ENCODE peak calls at places on chromosome 18, in six cellular contexts. G is left lung, V is Karpas-422, X is fibroblast of lung, Y is tibial nerve, A is heart left ventricle. P is an unnamed sample. For H3K4me1 and H3K36me3, the result is how much of the 10 kb centered on the place peaks cover.

GRCh38 chr18:58221060-58221725 is 177.2 kb downstream of the NEDD4L start:
- DNase-seq in V (peak), X (peak), Y (no peak), A (no peak), G (no peak), P (no peak)

GRCh38 chr18:61850756-61851155 is 42.1 kb downstream of the RNF152 start:
- DNase-seq in G (no peak), A (no peak), Y (no peak), X (no peak), V (no peak), P (no peak)

GRCh38 chr18:10057401-10057800 is 143.6 kb downstream of the VAPA start:
- DNase-seq in G (no peak), Y (no peak), V (no peak), X (no peak), A (no peak), P (no peak)

GRCh38 chr18:31798399-31798798 is 37.7 kb upstream of the SLC25A52 start:
- DNase-seq in X (no peak), A (no peak), G (no peak), Y (no peak), V (no peak), P (no peak)

GRCh38 chr18:6569813-6570212 is 155.1 kb upstream of the L3MBTL4 start:
- DNase-seq in X (no peak), G (no peak), V (no peak), Y (no peak), A (no peak), P (no peak)

GRCh38 chr18:75010260-75010659 is 198.7 kb downstream of the PTGR3 start:
- DNase-seq in V (no peak), Y (no peak), G (no peak), X (no peak), A (no peak), P (no peak)

GRCh38 chr18:25076980-25077780 is 274.8 kb downstream of the ZNF521 start:
- DNase-seq in G (no peak), X (no peak), V (no peak), A (no peak), Y (no peak), P (no peak)

GRCh38 chr18:68735498-68736343 is 20.8 kb upstream of the TMX3 start:
- DNase-seq in Y (no peak), V (peak), G (no peak), A (no peak), X (peak), P (no peak)

GRCh38 chr18:28036481-28036880 is 140.4 kb downstream of the CDH2 start:
- DNase-seq in V (no peak), G (no peak), Y (no peak), X (no peak), A (no peak), P (no peak)

GRCh38 chr18:55419132-55419938 is 168.7 kb downstream of the TCF4 start:
- DNase-seq in G (no peak), X (peak), V (peak), Y (no peak), A (no peak), P (no peak)

GRCh38 chr18:51537487-51537886 is 340.0 kb upstream of the MEX3C start:
- DNase-seq in Y (no peak), G (no peak), A (no peak), V (peak), X (no peak), P (no peak)

GRCh38 chr18:24826605-24827004 is 366.2 kb downstream of the HRH4 start:
- DNase-seq in X (no peak), G (no peak), V (no peak), A (no peak), Y (no peak), P (no peak)

GRCh38 chr18:1483386-1483785 is 578.7 kb downstream of the ADCYAP1 start:
- DNase-seq in A (no peak), Y (no peak), V (no peak), G (no peak), X (no peak), P (no peak)

GRCh38 chr18:68763082-68763481 is 34.8 kb upstream of the CCDC102B start:
- DNase-seq in V (no peak), A (no peak), X (no peak), Y (no peak), G (no peak), P (no peak)

GRCh38 chr18:49733896-49734585 is 79.3 kb downstream of the ACAA2 start:
- DNase-seq in V (no peak), A (no peak), Y (no peak), X (no peak), G (no peak), P (no peak)

GRCh38 chr18:48129621-48130082 is 199.2 kb upstream of the SMAD2 start:
- DNase-seq in A (peak), Y (no peak), V (no peak), G (no peak), X (no peak), P (no peak)

GRCh38 chr18:22169889-22170420 is 566 bp downstream of the GATA6 start:
- DNase-seq in G (peak), X (peak), Y (no peak), A (peak), V (no peak), P (no peak)

GRCh38 chr18:48838166-48838775 is 112.5 kb downstream of the SMAD7 start:
- DNase-seq in A (peak), X (no peak), G (no peak), V (peak), Y (no peak), P (no peak)

GRCh38 chr18:21194871-21195771 is 46.9 kb upstream of the GREB1L start:
- DNase-seq in A (no peak), G (no peak), Y (no peak), V (peak), X (peak), P (no peak)

GRCh38 chr18:32613821-32614220 is 143.1 kb upstream of the GAREM1 start:
- DNase-seq in G (no peak), A (no peak), V (no peak), X (no peak), Y (no peak), P (no peak)

GRCh38 chr18:10563886-10564285 is 38.1 kb downstream of the NAPG start:
- DNase-seq in Y (no peak), V (no peak), A (no peak), X (no peak), G (no peak), P (no peak)

GRCh38 chr18:9714832-9715343 is 6.8 kb downstream of the RAB31 start:
- DNase-seq in X (no peak), A (no peak), Y (no peak), G (no peak), V (no peak), P (no peak)

GRCh38 chr18:76491801-76492668 is 3.0 kb downstream of the ZNF516 start:
- DNase-seq in A (no peak), Y (peak), G (peak), V (peak), X (peak), P (no peak)

GRCh38 chr18:31954349-31954748 is 11.4 kb upstream of the TRAPPC8 start:
- DNase-seq in G (no peak), V (no peak), A (no peak), Y (peak), X (peak), P (no peak)

GRCh38 chr18:48909721-48910120 is 41.0 kb downstream of the SMAD7 start:
- DNase-seq in Y (no peak), G (no peak), V (no peak), A (no peak), X (no peak), P (no peak)

GRCh38 chr18:33577688-33578370 is at the start of gene ASXL3:
- DNase-seq in G (peak), V (no peak), X (peak), Y (peak), A (peak), P (no peak)

GRCh38 chr18:52054301-52054700 is 285.7 kb upstream of the DCC start:
- DNase-seq in X (no peak), Y (no peak), A (no peak), V (no peak), G (no peak), P (no peak)

GRCh38 chr18:136433-136832 is 21.9 kb upstream of the USP14 start:
- DNase-seq in G (no peak), A (no peak), X (no peak), Y (no peak), V (no peak), P (peak)

GRCh38 chr18:41870817-41871216 is 84.2 kb upstream of the PIK3C3 start:
- DNase-seq in A (no peak), V (no peak), Y (no peak), G (no peak), X (no peak), P (no peak)

GRCh38 chr18:26654173-26655009 is 106.0 kb upstream of the KCTD1 start:
- DNase-seq in Y (no peak), V (no peak), A (no peak), X (peak), G (no peak), P (no peak)

GRCh38 chr18:46866524-46866923 is 50.8 kb downstream of the PIAS2 start:
- DNase-seq in V (no peak), X (no peak), G (no peak), Y (no peak), A (no peak), P (no peak)

GRCh38 chr18:60861575-60861974 is 471.7 kb upstream of the CDH20 start:
- DNase-seq in V (no peak), X (no peak), G (no peak), A (no peak), Y (no peak), P (no peak)

DNA sequence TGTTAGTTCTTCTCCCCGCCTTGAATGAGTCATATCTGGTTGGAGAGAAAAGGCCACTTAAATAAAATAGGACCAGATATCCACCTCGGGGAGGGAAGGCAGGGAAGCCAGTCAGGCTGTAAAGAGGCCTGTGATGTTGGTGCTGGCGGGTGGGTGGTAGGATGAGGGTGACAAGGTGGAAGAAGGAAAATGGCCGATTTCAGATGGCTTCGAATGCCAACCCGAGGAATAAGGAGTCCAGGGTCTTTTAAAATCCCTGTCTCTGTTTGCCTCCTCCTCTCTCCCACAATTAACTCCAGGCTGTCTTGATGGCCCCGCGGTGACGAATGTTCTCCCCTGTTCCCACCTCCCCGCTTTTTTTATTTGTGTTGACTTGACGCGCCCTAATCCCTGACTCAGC is 41.5 kb downstream of the CELF4 start:
- DNase-seq in A (no peak), G (no peak), X (no peak), V (no peak), Y (no peak), P (no peak)
- H3K4me1 ChIP-seq in A (under half), G (under half), X (under half), V (under half), Y (under half), P (under half)

DNA sequence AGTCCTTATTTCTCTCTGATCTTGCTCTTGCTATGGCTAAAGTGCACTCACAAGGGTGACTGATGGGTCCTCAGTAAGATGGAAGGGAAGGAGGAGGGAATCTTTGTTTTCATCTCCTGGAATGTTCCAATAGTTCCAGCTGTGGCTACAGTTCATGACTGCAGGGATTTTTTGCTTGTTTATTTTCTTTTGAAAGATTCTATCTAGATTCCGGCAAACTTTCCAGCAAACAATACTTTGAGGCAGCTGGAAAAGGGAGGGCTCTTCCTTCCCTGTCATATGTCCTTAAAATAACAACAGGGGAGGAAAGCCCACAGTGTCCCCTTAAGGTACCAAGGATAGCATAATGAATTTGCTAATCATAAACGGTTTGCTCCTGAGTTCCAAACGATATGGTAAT is 111.3 kb upstream of the SLC14A2 start:
- DNase-seq in A (no peak), V (no peak), G (no peak), X (peak), Y (no peak), P (no peak)
- H3K27ac ChIP-seq in A (no peak), V (no peak), G (peak), X (no peak), Y (no peak), P (no peak)

GRCh38 chr18:4250141-4250540 is 205.0 kb downstream of the DLGAP1 start:
- DNase-seq in Y (no peak), X (no peak), A (no peak), G (no peak), V (no peak), P (no peak)
- H3K36me3 ChIP-seq in Y (under half), X (under half), A (under half), G (under half), V (under half), P (under half)

GRCh38 chr18:44727291-44727690 is 46.6 kb downstream of the SETBP1 start:
- DNase-seq in G (no peak), X (no peak), Y (no peak), V (no peak), A (no peak), P (no peak)

GRCh38 chr18:44719519-44720060 is 38.9 kb downstream of the SETBP1 start:
- DNase-seq in A (peak), G (no peak), Y (no peak), X (no peak), V (no peak), P (no peak)

GRCh38 chr18:44725300-44726096 is 44.8 kb downstream of the SETBP1 start:
- DNase-seq in Y (no peak), V (no peak), G (no peak), A (peak), X (peak), P (peak)

GRCh38 chr18:44723366-44723765 is 42.7 kb downstream of the SETBP1 start:
- DNase-seq in Y (no peak), X (no peak), A (no peak), G (no peak), V (no peak), P (no peak)

DNA sequence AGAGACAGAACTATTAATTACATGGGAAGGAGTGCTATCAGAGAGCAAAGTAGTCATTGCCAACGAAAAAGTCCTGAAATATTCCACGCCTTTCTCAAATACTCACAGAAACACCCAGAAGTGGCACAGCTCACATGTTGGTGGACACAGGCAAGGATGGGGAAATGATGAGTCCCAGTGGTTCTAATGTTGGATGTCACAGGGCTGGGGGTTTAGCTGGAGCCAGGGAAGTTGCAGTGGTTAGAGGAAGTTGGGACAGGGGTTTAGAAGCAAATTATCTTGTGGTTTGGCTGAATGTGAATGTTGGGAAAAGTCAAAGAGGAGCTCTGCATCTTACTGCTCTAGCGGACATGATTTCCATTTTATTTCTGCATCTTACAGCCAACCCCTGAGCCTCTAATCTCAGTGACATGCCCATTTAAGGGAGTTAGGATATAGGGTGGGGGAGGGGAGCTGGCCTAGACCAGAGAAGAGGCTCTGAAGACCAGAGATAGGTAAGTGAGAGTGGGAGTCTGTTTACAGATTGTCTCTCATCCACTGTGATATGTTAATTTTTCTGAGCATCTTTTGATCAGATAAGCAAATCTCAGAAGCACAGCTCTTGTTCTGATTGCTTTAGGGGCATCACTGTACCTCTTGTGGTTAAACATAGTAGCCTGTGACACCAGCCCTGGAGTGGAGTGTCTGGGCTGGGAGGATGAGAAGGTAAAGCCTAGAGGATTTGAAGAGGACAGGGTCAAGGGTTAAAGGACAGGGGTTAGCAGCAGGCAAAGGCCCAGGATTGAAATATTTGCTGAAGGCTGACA is 43.5 kb downstream of the SETBP1 start:
- DNase-seq in G (no peak), Y (no peak), X (no peak), A (no peak), V (no peak), P (no peak)
- H3K4me1 ChIP-seq in G (under half), Y (under half), X (under half), A (under half), V (under half), P (under half)

DNA sequence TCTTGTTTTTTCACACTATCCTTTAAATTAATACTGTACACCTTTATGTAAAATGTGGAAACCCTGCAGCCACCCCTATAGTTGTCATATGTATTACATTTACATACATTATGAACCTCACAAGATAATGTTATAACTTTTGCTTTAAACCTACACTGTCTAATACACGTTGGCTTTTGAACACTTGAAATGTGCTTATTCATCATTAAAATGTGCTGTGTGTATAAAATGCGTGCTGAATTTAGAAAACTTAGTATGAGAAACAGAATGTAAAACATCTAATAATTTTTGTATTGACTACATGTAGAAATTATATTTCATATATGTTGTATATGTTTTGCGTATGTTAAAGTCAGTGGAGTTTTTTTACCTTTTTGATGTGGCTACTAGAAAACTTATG is 68.8 kb downstream of the MAPRE2 start:
- DNase-seq in X (no peak), A (no peak), Y (no peak), V (no peak), G (no peak), P (no peak)
- H3K27ac ChIP-seq in X (no peak), A (no peak), Y (no peak), V (peak), G (no peak), P (no peak)

DNA sequence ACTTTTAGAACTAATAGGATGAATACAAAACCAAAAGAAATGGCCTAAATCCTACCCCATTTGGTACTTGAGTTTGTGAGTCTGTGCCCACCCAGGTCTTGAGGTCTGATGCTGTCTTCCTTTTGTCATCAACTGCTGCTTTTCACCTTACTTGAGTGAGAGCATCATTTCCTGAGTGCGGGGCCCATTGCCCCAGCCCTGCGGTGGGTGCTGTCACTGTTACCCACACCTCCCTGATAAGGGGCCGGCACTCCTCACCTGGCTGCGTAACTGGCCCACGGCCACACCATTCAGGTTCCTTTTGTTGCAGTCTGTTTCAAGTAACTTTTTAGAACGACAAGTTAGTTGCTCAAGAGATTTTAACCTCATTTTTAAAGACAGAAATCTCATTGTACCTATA is 25.3 kb downstream of the RAB12 start:
- DNase-seq in G (no peak), V (no peak), X (no peak), A (no peak), Y (no peak), P (no peak)
- H3K36me3 ChIP-seq in G (under half), V (under half), X (under half), A (under half), Y (half or more), P (half or more)

GRCh38 chr18:79681484-79682387 is 2.1 kb downstream of the CTDP1 start:
- DNase-seq in V (peak), G (peak), X (no peak), A (no peak), Y (no peak), P (peak)

GRCh38 chr18:79682481-79682880 is 2.9 kb downstream of the CTDP1 start:
- DNase-seq in Y (no peak), V (no peak), X (no peak), A (no peak), G (no peak), P (no peak)

GRCh38 chr18:79684283-79684631 is 4.7 kb downstream of the CTDP1 start:
- DNase-seq in Y (no peak), G (peak), X (no peak), V (no peak), A (no peak), P (no peak)

GRCh38 chr18:79683626-79684282 is 4.2 kb downstream of the CTDP1 start:
- DNase-seq in Y (no peak), G (peak), X (no peak), A (no peak), V (no peak), P (no peak)

DNA sequence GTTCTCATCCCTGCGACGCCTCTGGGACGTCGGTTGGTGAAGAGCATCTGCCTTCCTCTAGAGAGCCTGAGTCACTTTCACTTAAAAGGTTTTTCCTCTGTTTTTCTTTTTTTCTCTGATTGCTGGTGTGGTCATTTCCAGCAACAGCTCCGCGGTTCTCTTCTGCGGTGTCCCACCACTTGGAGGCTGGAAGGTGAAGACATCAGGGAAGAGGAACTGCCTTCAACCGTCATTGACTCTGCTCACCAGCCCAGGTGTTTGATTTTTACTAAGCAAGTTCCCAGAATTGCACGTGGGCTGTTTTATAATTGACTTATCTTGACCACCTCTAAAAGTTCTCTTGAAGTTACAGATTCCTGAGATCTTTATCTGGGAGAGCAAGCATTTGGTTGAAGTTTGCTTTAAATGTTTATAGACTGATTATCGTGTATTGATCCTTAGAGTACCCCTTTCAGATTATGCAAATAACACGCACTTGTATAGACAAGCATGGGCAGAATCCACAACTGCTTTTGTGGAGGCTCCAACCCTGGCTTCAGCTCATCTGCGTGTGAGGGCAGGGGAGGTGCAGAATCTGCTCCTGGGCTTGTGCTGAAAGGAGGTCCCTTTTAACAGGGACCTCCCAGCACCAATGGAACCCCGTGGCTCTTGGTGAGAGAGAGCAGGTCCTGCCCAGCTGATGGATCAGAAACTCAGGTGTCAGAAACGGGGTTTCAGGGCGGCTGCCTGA is 3.5 kb downstream of the CTDP1 start:
- DNase-seq in V (no peak), Y (no peak), X (no peak), G (no peak), A (no peak), P (peak)
- H3K4me1 ChIP-seq in V (under half), Y (under half), X (under half), G (half or more), A (under half), P (half or more)

P was measured in effector memory CD4-positive, alpha-beta T cell.